ENCODE peak calls at places on chromosomes 13 and 19, in nine cellular contexts. R is lung; V is fibroblast of the aortic adventitia; B is amniotic stem cell; M is stimulated activated CD8-positive, alpha-beta memory T cell treated with anti-CD3 and anti-CD28 coated beads, Interleukin-4, amount 100 ng/mL, for 24 hours; F is NCI-H526; T is neural progenitor cell; I is GM12878; S is NCI-H345. W is an unnamed sample.

GRCh38 chr19:17488593-17489391 is 18.5 kb downstream of the SLC27A1 start:
- DNase-seq in M (peak; percentile 75), I (no peak), S (peak; percentile 5), T (peak; percentile 96), B (no peak), V (no peak), F (peak; percentile 95), R (peak; percentile 90), W (peak; percentile 70)

GRCh38 chr13:33634526-33635111 is 183.3 kb upstream of the RFC3 start:
- DNase-seq in M (no peak), R (no peak), S (no peak), T (no peak), I (no peak), F (no peak), V (peak; percentile 63), B (no peak), W (no peak)

GRCh38 chr13:67048793-67049150 is 181.4 kb downstream of the PCDH9 start:
- DNase-seq in F (no peak), R (no peak), V (peak; percentile 79), I (no peak), B (peak; percentile 14), S (no peak), T (no peak), M (no peak), W (no peak)

GRCh38 chr19:50230379-50231351 is 27.2 kb downstream of the MYH14 start:
- DNase-seq in I (no peak), B (no peak), M (no peak), V (no peak), F (no peak), S (no peak), T (peak; percentile 57), R (no peak), W (no peak)

GRCh38 chr13:79081942-79082341 is 324.1 kb downstream of the RBM26 start:
- DNase-seq in I (no peak), V (no peak), F (no peak), M (no peak), S (no peak), R (no peak), B (no peak), T (no peak), W (no peak)

GRCh38 chr19:45640849-45641273 is 1.7 kb upstream of the EML2 start:
- DNase-seq in S (no peak), T (peak; percentile 58), V (no peak), M (peak; percentile 22), R (peak; percentile 62), I (no peak), B (no peak), F (no peak), W (peak; percentile 7)

GRCh38 chr13:110308377-110309158 is 1.5 kb downstream of the COL4A2 start:
- DNase-seq in M (no peak), B (no peak), R (no peak), V (no peak), S (peak; percentile 8), T (peak; percentile 84), I (no peak), F (peak; percentile 60), W (no peak)

GRCh38 chr19:35596366-35596999 is 10.5 kb downstream of the PMIS2 start:
- DNase-seq in M (no peak), T (no peak), F (peak; percentile 36), I (peak; percentile 51), S (no peak), B (no peak), R (no peak), V (peak; percentile 5), W (no peak)

W was measured in T follicular helper cell.